ENCODE peak calls at places on chromosomes 7 and 10, in seven cellular contexts. One of them, this sample, is unnamed.

GRCh38 chr7:27697861-27698430 is 35.3 kb upstream of the HIBADH start:
- DNase-seq in stimulated activated CD4-positive, alpha-beta T cell treated with anti-CD3 and anti-CD28 coated beads, Interleukin-2, amount 100 ng/mL, for 48 hours: no peak
- DNase-seq in midbrain: no peak
- DNase-seq in WERI-Rb-1: no peak
- DNase-seq in BE2C: no peak
- DNase-seq in activated CD4-positive, alpha-beta T cell treated with anti-CD3 and anti-CD28 coated beads for 48 hours: peak
- DNase-seq in right lobe of liver: no peak
- DNase-seq in this sample: no peak

GRCh38 chr10:51425431-51425830 is 274.0 kb downstream of the CSTF2T start:
- DNase-seq in stimulated activated CD4-positive, alpha-beta T cell treated with anti-CD3 and anti-CD28 coated beads, Interleukin-2, amount 100 ng/mL, for 48 hours: no peak
- DNase-seq in midbrain: no peak
- DNase-seq in activated CD4-positive, alpha-beta T cell treated with anti-CD3 and anti-CD28 coated beads for 48 hours: no peak
- DNase-seq in BE2C: peak
- DNase-seq in right lobe of liver: no peak
- DNase-seq in WERI-Rb-1: no peak
- DNase-seq in this sample: no peak

GRCh38 chr7:20835111-20835750 is 48.5 kb upstream of the SP8 start:
- DNase-seq in stimulated activated CD4-positive, alpha-beta T cell treated with anti-CD3 and anti-CD28 coated beads, Interleukin-2, amount 100 ng/mL, for 48 hours: no peak
- DNase-seq in WERI-Rb-1: no peak
- DNase-seq in midbrain: no peak
- DNase-seq in right lobe of liver: no peak
- DNase-seq in activated CD4-positive, alpha-beta T cell treated with anti-CD3 and anti-CD28 coated beads for 48 hours: no peak
- DNase-seq in BE2C: no peak
- DNase-seq in this sample: no peak

GRCh38 chr7:140025814-140026433 is 36.8 kb downstream of the PARP12 start:
- DNase-seq in stimulated activated CD4-positive, alpha-beta T cell treated with anti-CD3 and anti-CD28 coated beads, Interleukin-2, amount 100 ng/mL, for 48 hours: no peak
- DNase-seq in right lobe of liver: no peak
- DNase-seq in WERI-Rb-1: no peak
- DNase-seq in activated CD4-positive, alpha-beta T cell treated with anti-CD3 and anti-CD28 coated beads for 48 hours: no peak
- DNase-seq in BE2C: no peak
- DNase-seq in midbrain: no peak
- DNase-seq in this sample: no peak

GRCh38 chr10:68007356-68007755 is 67.7 kb downstream of the HERC4 start:
- DNase-seq in BE2C: no peak
- DNase-seq in midbrain: no peak
- DNase-seq in WERI-Rb-1: no peak
- DNase-seq in stimulated activated CD4-positive, alpha-beta T cell treated with anti-CD3 and anti-CD28 coated beads, Interleukin-2, amount 100 ng/mL, for 48 hours: no peak
- DNase-seq in activated CD4-positive, alpha-beta T cell treated with anti-CD3 and anti-CD28 coated beads for 48 hours: no peak
- DNase-seq in right lobe of liver: no peak
- DNase-seq in this sample: no peak

GRCh38 chr7:112566392-112567324 is 85.9 kb downstream of the LSMEM1 start:
- DNase-seq in WERI-Rb-1: no peak
- DNase-seq in activated CD4-positive, alpha-beta T cell treated with anti-CD3 and anti-CD28 coated beads for 48 hours: no peak
- DNase-seq in BE2C: no peak
- DNase-seq in midbrain: no peak
- DNase-seq in right lobe of liver: no peak
- DNase-seq in stimulated activated CD4-positive, alpha-beta T cell treated with anti-CD3 and anti-CD28 coated beads, Interleukin-2, amount 100 ng/mL, for 48 hours: no peak
- DNase-seq in this sample: no peak

GRCh38 chr10:34139559-34139958 is 675.5 kb downstream of the PARD3 start:
- DNase-seq in activated CD4-positive, alpha-beta T cell treated with anti-CD3 and anti-CD28 coated beads for 48 hours: no peak
- DNase-seq in BE2C: peak
- DNase-seq in WERI-Rb-1: peak
- DNase-seq in midbrain: no peak
- DNase-seq in stimulated activated CD4-positive, alpha-beta T cell treated with anti-CD3 and anti-CD28 coated beads, Interleukin-2, amount 100 ng/mL, for 48 hours: no peak
- DNase-seq in right lobe of liver: no peak
- DNase-seq in this sample: no peak

GRCh38 chr7:93920496-93921189 is 892 bp upstream of the GNG11 start:
- DNase-seq in WERI-Rb-1: no peak
- DNase-seq in activated CD4-positive, alpha-beta T cell treated with anti-CD3 and anti-CD28 coated beads for 48 hours: no peak
- DNase-seq in BE2C: no peak
- DNase-seq in right lobe of liver: no peak
- DNase-seq in stimulated activated CD4-positive, alpha-beta T cell treated with anti-CD3 and anti-CD28 coated beads, Interleukin-2, amount 100 ng/mL, for 48 hours: no peak
- DNase-seq in midbrain: no peak
- DNase-seq in this sample: no peak

GRCh38 chr7:29019275-29019820 is 61.2 kb upstream of the TRIL start:
- DNase-seq in stimulated activated CD4-positive, alpha-beta T cell treated with anti-CD3 and anti-CD28 coated beads, Interleukin-2, amount 100 ng/mL, for 48 hours: no peak
- DNase-seq in activated CD4-positive, alpha-beta T cell treated with anti-CD3 and anti-CD28 coated beads for 48 hours: no peak
- DNase-seq in WERI-Rb-1: no peak
- DNase-seq in BE2C: no peak
- DNase-seq in right lobe of liver: no peak
- DNase-seq in midbrain: no peak
- DNase-seq in this sample: no peak

GRCh38 chr7:71348751-71349415 is 216.9 kb downstream of the GALNT17 start:
- DNase-seq in WERI-Rb-1: no peak
- DNase-seq in stimulated activated CD4-positive, alpha-beta T cell treated with anti-CD3 and anti-CD28 coated beads, Interleukin-2, amount 100 ng/mL, for 48 hours: no peak
- DNase-seq in BE2C: no peak
- DNase-seq in right lobe of liver: no peak
- DNase-seq in midbrain: no peak
- DNase-seq in activated CD4-positive, alpha-beta T cell treated with anti-CD3 and anti-CD28 coated beads for 48 hours: no peak
- DNase-seq in this sample: no peak

GRCh38 chr7:30914611-30915601 is 3.3 kb downstream of the AQP1 start:
- DNase-seq in activated CD4-positive, alpha-beta T cell treated with anti-CD3 and anti-CD28 coated beads for 48 hours: peak
- DNase-seq in BE2C: peak
- DNase-seq in stimulated activated CD4-positive, alpha-beta T cell treated with anti-CD3 and anti-CD28 coated beads, Interleukin-2, amount 100 ng/mL, for 48 hours: no peak
- DNase-seq in midbrain: no peak
- DNase-seq in WERI-Rb-1: no peak
- DNase-seq in right lobe of liver: no peak
- DNase-seq in this sample: no peak

GRCh38 chr10:116105259-116105658 is 167.7 kb downstream of the GFRA1 start:
- DNase-seq in BE2C: no peak
- DNase-seq in activated CD4-positive, alpha-beta T cell treated with anti-CD3 and anti-CD28 coated beads for 48 hours: no peak
- DNase-seq in stimulated activated CD4-positive, alpha-beta T cell treated with anti-CD3 and anti-CD28 coated beads, Interleukin-2, amount 100 ng/mL, for 48 hours: no peak
- DNase-seq in right lobe of liver: no peak
- DNase-seq in midbrain: no peak
- DNase-seq in WERI-Rb-1: no peak
- DNase-seq in this sample: no peak

This sample was measured in neural crest cell.